ENCODE peak calls at places on chromosomes 16 and 17, in seven cellular contexts. K is IMR-90, B is astrocyte of the spinal cord, L is Caco-2, G is A549, H is PC-9, J is neural progenitor cell. Q is an unnamed sample.

GRCh38 chr17:82693168-82693867 is 5.2 kb downstream of the RAB40B start:
- DNase-seq in K (no peak), B (no peak), L (no peak), G (no peak), H (no peak), J (no peak), Q (no peak)

GRCh38 chr17:5380491-5381135 is 38.8 kb downstream of the NUP88 start:
- DNase-seq in K (no peak), B (no peak), L (no peak), G (no peak), H (no peak), J (no peak), Q (peak)

GRCh38 chr16:28930203-28930602 is 1.6 kb upstream of the CD19 start:
- DNase-seq in K (no peak), B (no peak), L (no peak), G (no peak), H (no peak), J (no peak), Q (no peak)

GRCh38 chr17:21564262-21564661 is 128.1 kb upstream of the KCNJ18 start:
- DNase-seq in K (no peak), B (no peak), L (no peak), G (no peak), H (no peak), J (no peak), Q (no peak)

GRCh38 chr17:66614469-66614868 is 220.4 kb upstream of the CACNG5 start:
- DNase-seq in K (no peak), B (no peak), L (no peak), G (no peak), H (no peak), J (no peak), Q (no peak)

GRCh38 chr16:21167360-21167759 is 8.9 kb downstream of the LDAF1 start:
- DNase-seq in K (peak), B (peak), L (no peak), G (peak), H (peak), J (no peak), Q (peak)

GRCh38 chr17:48462946-48463345 is 32.9 kb upstream of the SKAP1 start:
- DNase-seq in K (no peak), B (no peak), L (no peak), G (no peak), H (no peak), J (no peak), Q (no peak)

GRCh38 chr16:89268987-89269735 is 51.7 kb downstream of the ZNF778 start:
- DNase-seq in K (peak), B (peak), L (no peak), G (no peak), H (no peak), J (no peak), Q (peak)

GRCh38 chr17:41301916-41302901 is at the start of gene KRTAP29-1:
- DNase-seq in K (no peak), B (no peak), L (no peak), G (no peak), H (no peak), J (no peak), Q (no peak)

GRCh38 chr17:29682987-29683386 is 60.3 kb upstream of the CORO6 start:
- DNase-seq in K (no peak), B (no peak), L (no peak), G (no peak), H (no peak), J (peak), Q (no peak)

GRCh38 chr17:42132941-42133340 is 10.3 kb downstream of the HSPB9 start:
- DNase-seq in K (peak), B (peak), L (no peak), G (no peak), H (peak), J (no peak), Q (peak)

GRCh38 chr16:50210266-50211038 is 55.9 kb upstream of the ADCY7 start:
- DNase-seq in K (peak), B (peak), L (peak), G (peak), H (peak), J (peak), Q (peak)

GRCh38 chr17:52106638-52107261 is 51.8 kb downstream of the CA10 start:
- DNase-seq in K (no peak), B (peak), L (no peak), G (peak), H (peak), J (peak), Q (peak)

GRCh38 chr16:32116080-32116479 is 137.0 kb upstream of the TP53TG3D start:
- DNase-seq in K (no peak), B (no peak), L (no peak), G (no peak), H (no peak), J (no peak), Q (no peak)

GRCh38 chr17:82544431-82545070 is 25.0 kb downstream of the FOXK2 start:
- DNase-seq in K (no peak), B (no peak), L (no peak), G (no peak), H (no peak), J (no peak), Q (peak)

GRCh38 chr17:76714822-76715461 is 4.2 kb upstream of the MXRA7 start:
- DNase-seq in K (peak), B (peak), L (peak), G (no peak), H (peak), J (peak), Q (no peak)

GRCh38 chr17:41278176-41278955 is 2.9 kb downstream of the KRTAP9-7 start:
- DNase-seq in K (no peak), B (no peak), L (no peak), G (no peak), H (no peak), J (no peak), Q (no peak)

GRCh38 chr17:72561266-72561665 is 440.4 kb downstream of the SOX9 start:
- DNase-seq in K (no peak), B (no peak), L (no peak), G (no peak), H (no peak), J (no peak), Q (no peak)

GRCh38 chr17:81389585-81389984 is 5.7 kb upstream of the BAHCC1 start:
- DNase-seq in K (no peak), B (no peak), L (no peak), G (no peak), H (no peak), J (no peak), Q (no peak)

GRCh38 chr17:7559307-7560171 is 989 bp downstream of the TNFSF13 start:
- DNase-seq in K (no peak), B (no peak), L (no peak), G (no peak), H (no peak), J (no peak), Q (no peak)

GRCh38 chr17:68821860-68822693 is 133.1 kb downstream of the ABCA8 start:
- DNase-seq in K (peak), B (peak), L (peak), G (peak), H (peak), J (no peak), Q (peak)

GRCh38 chr16:85111184-85111583 is 1.1 kb downstream of the CIBAR2 start:
- DNase-seq in K (no peak), B (no peak), L (no peak), G (no peak), H (no peak), J (no peak), Q (no peak)

GRCh38 chr16:81636298-81636960 is 142.7 kb upstream of the PLCG2 start:
- DNase-seq in K (no peak), B (no peak), L (no peak), G (no peak), H (no peak), J (no peak), Q (no peak)

GRCh38 chr16:4859900-4860255 is 12.6 kb downstream of the UBN1 start:
- DNase-seq in K (peak), B (peak), L (no peak), G (no peak), H (no peak), J (no peak), Q (no peak)

GRCh38 chr17:51819820-51820219 is 338.7 kb downstream of the CA10 start:
- DNase-seq in K (no peak), B (no peak), L (no peak), G (no peak), H (no peak), J (no peak), Q (no peak)

GRCh38 chr17:75188614-75189013 is 5.9 kb upstream of the SUMO2 start:
- DNase-seq in K (no peak), B (no peak), L (no peak), G (no peak), H (no peak), J (no peak), Q (no peak)

GRCh38 chr17:51537996-51538550 is 277.7 kb downstream of the UTP18 start:
- DNase-seq in K (no peak), B (no peak), L (no peak), G (no peak), H (no peak), J (no peak), Q (no peak)

GRCh38 chr17:79053251-79053925 is 21.2 kb upstream of the ENGASE start:
- DNase-seq in K (peak), B (peak), L (no peak), G (no peak), H (no peak), J (no peak), Q (peak)

GRCh38 chr17:80843741-80844156 is 147.9 kb upstream of the CHMP6 start:
- DNase-seq in K (no peak), B (no peak), L (no peak), G (no peak), H (no peak), J (no peak), Q (no peak)

GRCh38 chr16:66904846-66905632 is 13.6 kb downstream of the CDH16 start:
- DNase-seq in K (peak), B (no peak), L (peak), G (no peak), H (no peak), J (no peak), Q (no peak)

DNA sequence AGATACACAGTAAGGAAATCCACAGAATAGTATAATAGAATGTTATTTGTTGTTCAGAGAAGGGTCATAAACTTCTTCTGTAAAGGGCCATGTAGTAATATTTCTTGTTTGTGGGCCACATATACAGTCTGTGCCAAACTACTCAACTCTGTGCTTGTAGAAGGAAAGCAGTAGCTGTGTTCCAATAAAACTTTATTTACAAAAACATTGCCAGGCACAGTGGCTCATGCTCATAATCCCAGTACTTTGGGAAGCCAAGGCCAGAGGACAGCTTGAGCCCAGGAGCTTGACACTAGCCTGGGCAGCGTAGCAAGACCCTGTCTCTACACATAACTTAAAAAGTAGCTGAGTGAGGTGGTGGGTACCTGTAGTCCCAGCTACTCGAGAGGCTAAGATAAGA is 612.8 kb upstream of the PSMD7 start:
- DNase-seq in K (no peak), B (no peak), L (no peak), G (no peak), H (no peak), J (no peak), Q (no peak)
- H3K4me3 ChIP-seq in K (no peak), B (no peak), L (no peak), G (no peak), H (no peak), J (no peak), Q (no peak)

GRCh38 chr16:86732621-86733297 is 154.4 kb downstream of the FOXL1 start:
- DNase-seq in K (peak), B (peak), L (no peak), G (no peak), H (no peak), J (peak), Q (peak)
- H3K4me3 ChIP-seq in K (no peak), B (no peak), L (no peak), G (no peak), H (no peak), J (peak), Q (no peak)

GRCh38 chr17:14731591-14731990 is 430.7 kb downstream of the HS3ST3B1 start:
- DNase-seq in K (no peak), B (no peak), L (no peak), G (no peak), H (no peak), J (no peak), Q (no peak)
- H3K4me3 ChIP-seq in K (no peak), B (no peak), L (no peak), G (no peak), H (no peak), J (no peak), Q (no peak)

GRCh38 chr16:70765491-70765890 is 35.5 kb downstream of the VAC14 start:
- DNase-seq in K (no peak), B (no peak), L (no peak), G (no peak), H (no peak), J (no peak), Q (no peak)

GRCh38 chr16:70768205-70768580 is 32.8 kb downstream of the VAC14 start:
- DNase-seq in K (no peak), B (no peak), L (no peak), G (no peak), H (no peak), J (no peak), Q (peak)

GRCh38 chr16:70766176-70766575 is 34.8 kb downstream of the VAC14 start:
- DNase-seq in K (no peak), B (no peak), L (no peak), G (no peak), H (no peak), J (no peak), Q (no peak)

GRCh38 chr16:70769131-70769530 is 31.8 kb downstream of the VAC14 start:
- DNase-seq in K (no peak), B (no peak), L (no peak), G (no peak), H (no peak), J (no peak), Q (no peak)

GRCh38 chr16:70767377-70768204 is 33.4 kb downstream of the VAC14 start:
- DNase-seq in K (no peak), B (no peak), L (no peak), G (no peak), H (peak), J (no peak), Q (peak)
- H3K4me3 ChIP-seq in K (no peak), B (no peak), L (no peak), G (no peak), H (no peak), J (no peak), Q (no peak)

DNA sequence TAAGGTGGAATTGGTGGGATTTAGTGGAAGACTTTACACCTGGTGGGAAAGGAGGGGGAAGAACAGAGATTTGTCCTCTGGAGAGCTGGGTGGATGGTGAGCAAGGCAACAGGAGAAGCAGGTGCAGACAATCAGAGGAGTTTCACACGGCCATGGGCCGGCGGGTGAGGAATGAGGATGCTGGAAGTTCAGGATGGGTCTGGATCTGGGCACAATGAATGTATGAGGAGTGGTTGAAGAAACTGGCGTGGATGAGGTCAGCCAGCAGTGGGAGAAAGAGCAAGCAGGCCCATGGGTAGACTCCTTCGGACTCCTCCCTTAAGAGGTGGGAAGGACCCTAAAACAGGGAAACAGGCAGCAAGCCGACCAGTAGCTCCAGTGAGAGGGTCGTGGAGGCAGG is 10.1 kb upstream of the MNT start:
- DNase-seq in K (no peak), B (no peak), L (no peak), G (no peak), H (no peak), J (no peak), Q (no peak)
- H3K4me3 ChIP-seq in K (no peak), B (no peak), L (no peak), G (no peak), H (no peak), J (no peak), Q (no peak)

GRCh38 chr17:64066709-64067108 is 46.3 kb upstream of the ICAM2 start:
- DNase-seq in K (no peak), B (no peak), L (no peak), G (no peak), H (no peak), J (no peak), Q (no peak)
- H3K4me3 ChIP-seq in K (no peak), B (no peak), L (no peak), G (no peak), H (no peak), J (no peak), Q (no peak)